ENCODE peak calls at places on chromosomes 12 and 14, in ten cellular contexts. C is fibroblast of the aortic adventitia; E is ureter; N is RWPE1; O is stimulated activated CD8-positive, alpha-beta memory T cell treated with anti-CD3 and anti-CD28 coated beads, Interleukin-2, amount 100 ng/mL, for 48 hours; W is NB4; A is glomerular endothelial cell; H is T-helper 17 cell; P is EL; K is HCEC 1CT. V is an unnamed sample.
A peak's percentile ranks its signal among the peaks of the same experiment; 100 is the strongest.

GRCh38 chr12:104177663-104178501 is 37.7 kb upstream of the TXNRD1 start:
- DNase-seq in C (peak; percentile 99), E (peak; percentile 87), N (peak; percentile 64), O (no peak), W (peak; percentile 98), A (peak; percentile 39), H (no peak), P (peak; percentile 97), K (peak; percentile 96), V (peak; percentile 49)

GRCh38 chr14:35558680-35559079 is 24.7 kb downstream of the INSM2 start:
- DNase-seq in C (peak; percentile 5), E (no peak), N (no peak), O (no peak), W (no peak), A (no peak), H (no peak), P (no peak), K (no peak), V (no peak)

GRCh38 chr12:103580026-103580425 is 7.0 kb upstream of the STAB2 start:
- DNase-seq in C (no peak), E (no peak), N (peak; percentile 26), O (no peak), W (no peak), A (no peak), H (no peak), P (no peak), K (no peak), V (no peak)

GRCh38 chr14:58637040-58637390 is 747 bp upstream of the DACT1 start:
- DNase-seq in C (peak; percentile 95), E (peak; percentile 58), N (no peak), O (no peak), W (peak; percentile 29), A (peak; percentile 34), H (no peak), P (peak; percentile 70), K (peak; percentile 82), V (peak; percentile 56)

GRCh38 chr12:64085996-64086395 is 136.1 kb downstream of the KICS2 start:
- DNase-seq in C (peak; percentile 57), E (no peak), N (no peak), O (no peak), W (no peak), A (no peak), H (no peak), P (peak; percentile 17), K (peak; percentile 34), V (no peak)

GRCh38 chr14:60247994-60248696 is 876 bp upstream of the PPM1A start:
- DNase-seq in C (peak; percentile 93), E (peak; percentile 93), N (peak; percentile 92), O (peak; percentile 59), W (peak; percentile 95), A (peak; percentile 78), H (peak; percentile 65), P (peak; percentile 92), K (peak; percentile 93), V (peak; percentile 93)

GRCh38 chr14:74349757-74350156 is 1.5 kb downstream of the VRTN start:
- DNase-seq in C (no peak), E (no peak), N (no peak), O (no peak), W (no peak), A (no peak), H (no peak), P (no peak), K (no peak), V (peak; percentile 43)

GRCh38 chr14:79656086-79656485 is 555.2 kb downstream of the DIO2 start:
- DNase-seq in C (no peak), E (no peak), N (no peak), O (no peak), W (no peak), A (no peak), H (no peak), P (no peak), K (no peak), V (no peak)